ENCODE peak calls at places on chromosomes 16 and 17, in nine cellular contexts. F is tibial artery, L is heart left ventricle, B is dorsolateral prefrontal cortex, C is IMR-90, D is ovary, S is fibroblast of lung, U is spleen, M is esophagus muscularis mucosa. Q is an unnamed sample. For H3K27me3, the result is how much of the 10 kb centered on the place peaks cover.

GRCh38 chr17:5263441-5263840 is 18.6 kb upstream of the RABEP1 start:
- DNase-seq in F (no peak), L (no peak), B (no peak), C (no peak), D (no peak), S (no peak), U (no peak), M (no peak), Q (no peak)

GRCh38 chr16:66273644-66274334 is 92.7 kb upstream of the CDH5 start:
- DNase-seq in F (no peak), L (no peak), B (no peak), C (peak), D (no peak), S (peak), U (no peak), M (no peak), Q (no peak)

GRCh38 chr17:57697891-57698708 is 47.0 kb downstream of the CCDC182 start:
- DNase-seq in F (no peak), L (no peak), B (no peak), C (no peak), D (no peak), S (no peak), U (peak), M (peak), Q (no peak)

GRCh38 chr17:9003355-9004131 is 17.8 kb upstream of the NTN1 start:
- DNase-seq in F (peak), L (peak), B (no peak), C (no peak), D (no peak), S (no peak), U (no peak), M (no peak), Q (no peak)

GRCh38 chr16:66934138-66934838 is at the start of gene CIAO2B:
- DNase-seq in F (peak), L (peak), B (peak), C (peak), D (peak), S (peak), U (peak), M (peak), Q (no peak)

GRCh38 chr16:12757546-12757945 is 46.1 kb downstream of the CPPED1 start:
- DNase-seq in F (no peak), L (no peak), B (no peak), C (no peak), D (no peak), S (no peak), U (no peak), M (no peak), Q (no peak)

GRCh38 chr16:72961115-72961832 is 86.7 kb downstream of the ZFHX3 start:
- DNase-seq in F (peak), L (no peak), B (no peak), C (peak), D (no peak), S (peak), U (no peak), M (no peak), Q (no peak)

GRCh38 chr16:17949713-17950112 is 386.8 kb downstream of the NPIPA8 start:
- DNase-seq in F (no peak), L (no peak), B (no peak), C (no peak), D (no peak), S (no peak), U (no peak), M (no peak), Q (no peak)

GRCh38 chr16:10699756-10700155 is 5.0 kb upstream of the TEKT5 start:
- DNase-seq in F (no peak), L (no peak), B (no peak), C (no peak), D (no peak), S (no peak), U (no peak), M (no peak), Q (no peak)

GRCh38 chr16:10692470-10692869 is 2.3 kb downstream of the TEKT5 start:
- DNase-seq in F (no peak), L (no peak), B (no peak), C (no peak), D (no peak), S (no peak), U (no peak), M (no peak), Q (no peak)

GRCh38 chr16:10693889-10694288 is 841 bp downstream of the TEKT5 start:
- DNase-seq in F (no peak), L (no peak), B (no peak), C (no peak), D (no peak), S (no peak), U (no peak), M (peak), Q (no peak)

GRCh38 chr16:10694306-10694705 is 424 bp downstream of the TEKT5 start:
- DNase-seq in F (no peak), L (no peak), B (no peak), C (no peak), D (no peak), S (no peak), U (no peak), M (peak), Q (no peak)

GRCh38 chr16:10694830-10695229 is at the start of gene TEKT5:
- DNase-seq in F (no peak), L (no peak), B (no peak), C (no peak), D (no peak), S (no peak), U (no peak), M (no peak), Q (no peak)
- H3K27me3 ChIP-seq in F (under half), L (under half), B (under half), C (under half), D (under half), S (under half), U (under half), M (under half), Q (under half)

GRCh38 chr17:36544049-36544319 is 735 bp upstream of the GGNBP2 start:
- DNase-seq in F (peak), L (peak), B (no peak), C (peak), D (no peak), S (peak), U (no peak), M (no peak), Q (no peak)
- TF ChIP-seq CTCF in F (no peak), L (no peak), B (no peak), C (peak), D (no peak), S (peak), U (no peak), M (peak), Q (no peak)

GRCh38 chr16:84717484-84717883 is 17.7 kb downstream of the USP10 start:
- DNase-seq in F (no peak), L (no peak), B (no peak), C (no peak), D (no peak), S (no peak), U (no peak), M (no peak), Q (no peak)
- H3K4me3 ChIP-seq in F (no peak), L (no peak), B (no peak), C (no peak), D (no peak), S (no peak), U (no peak), M (no peak), Q (no peak)

GRCh38 chr17:48718162-48718780 is 4.0 kb downstream of the PRAC1 start:
- DNase-seq in F (no peak), L (no peak), B (no peak), C (no peak), D (no peak), S (no peak), U (no peak), M (no peak), Q (no peak)
- H3K27me3 ChIP-seq in F (half or more), L (half or more), B (half or more), C (half or more), D (under half), S (half or more), U (half or more), M (half or more), Q (half or more)

GRCh38 chr16:74999683-75000480 is 1.1 kb downstream of the ZNRF1 start:
- DNase-seq in F (peak), L (peak), B (no peak), C (no peak), D (peak), S (peak), U (peak), M (no peak), Q (peak)
- TF ChIP-seq CTCF in F (no peak), L (peak), B (no peak), C (no peak), D (no peak), S (no peak), U (no peak), M (no peak), Q (peak)

DNA sequence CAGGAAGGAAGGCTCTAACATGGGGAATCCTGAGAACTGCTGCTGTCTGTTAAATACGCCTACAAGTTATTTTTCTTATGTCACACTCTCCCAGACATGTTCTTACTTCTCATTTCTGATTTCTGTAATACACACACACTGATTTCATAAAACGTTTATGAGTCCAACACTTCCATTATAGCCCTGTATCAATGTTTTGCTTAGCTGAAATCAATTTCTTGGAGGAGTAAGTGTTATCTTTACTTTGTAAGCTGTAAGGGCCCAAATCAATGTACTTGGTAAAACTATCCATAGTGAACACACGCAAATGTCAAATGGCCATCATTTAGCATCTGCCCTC is 781 bp upstream of the NARF start:
- DNase-seq in F (no peak), L (no peak), B (no peak), C (no peak), D (no peak), S (no peak), U (no peak), M (no peak), Q (no peak)
- H3K4me3 ChIP-seq in F (peak), L (peak), B (peak), C (peak), D (peak), S (peak), U (peak), M (peak), Q (peak)

DNA sequence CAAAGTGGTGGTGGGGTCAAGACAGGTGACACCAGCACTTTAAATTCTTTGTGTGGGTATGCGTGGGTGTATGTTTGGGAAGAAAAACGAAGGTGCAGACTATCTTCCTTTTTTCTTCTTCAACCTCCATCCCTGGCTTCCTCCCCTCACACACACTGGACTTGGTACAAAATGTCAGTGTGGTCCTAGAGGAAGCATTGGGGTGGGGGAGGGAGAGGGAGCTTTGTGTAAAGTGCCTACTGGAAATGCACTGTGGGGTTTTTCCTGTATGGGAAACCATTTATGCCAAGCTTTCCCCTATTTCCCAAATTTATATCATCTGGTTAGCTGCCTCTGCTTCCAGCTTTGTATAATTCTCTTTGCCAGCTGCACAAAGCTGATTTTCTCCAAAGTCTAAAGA is 44.4 kb downstream of the SLFN12L start:
- DNase-seq in F (no peak), L (no peak), B (no peak), C (no peak), D (no peak), S (no peak), U (no peak), M (no peak), Q (no peak)
- H3K27me3 ChIP-seq in F (half or more), L (half or more), B (half or more), C (half or more), D (under half), S (under half), U (half or more), M (half or more), Q (half or more)

GRCh38 chr16:58465817-58466216 is 34.1 kb upstream of the NDRG4 start:
- DNase-seq in F (no peak), L (peak), B (no peak), C (no peak), D (no peak), S (no peak), U (peak), M (no peak), Q (no peak)

GRCh38 chr16:58466396-58466795 is 33.5 kb upstream of the NDRG4 start:
- DNase-seq in F (no peak), L (no peak), B (no peak), C (no peak), D (no peak), S (no peak), U (no peak), M (no peak), Q (no peak)

GRCh38 chr16:58464047-58464915 is 35.7 kb upstream of the NDRG4 start:
- DNase-seq in F (no peak), L (peak), B (no peak), C (no peak), D (no peak), S (no peak), U (peak), M (no peak), Q (no peak)

GRCh38 chr16:58462997-58463891 is 36.7 kb upstream of the NDRG4 start:
- DNase-seq in F (no peak), L (peak), B (no peak), C (no peak), D (no peak), S (no peak), U (peak), M (no peak), Q (no peak)

DNA sequence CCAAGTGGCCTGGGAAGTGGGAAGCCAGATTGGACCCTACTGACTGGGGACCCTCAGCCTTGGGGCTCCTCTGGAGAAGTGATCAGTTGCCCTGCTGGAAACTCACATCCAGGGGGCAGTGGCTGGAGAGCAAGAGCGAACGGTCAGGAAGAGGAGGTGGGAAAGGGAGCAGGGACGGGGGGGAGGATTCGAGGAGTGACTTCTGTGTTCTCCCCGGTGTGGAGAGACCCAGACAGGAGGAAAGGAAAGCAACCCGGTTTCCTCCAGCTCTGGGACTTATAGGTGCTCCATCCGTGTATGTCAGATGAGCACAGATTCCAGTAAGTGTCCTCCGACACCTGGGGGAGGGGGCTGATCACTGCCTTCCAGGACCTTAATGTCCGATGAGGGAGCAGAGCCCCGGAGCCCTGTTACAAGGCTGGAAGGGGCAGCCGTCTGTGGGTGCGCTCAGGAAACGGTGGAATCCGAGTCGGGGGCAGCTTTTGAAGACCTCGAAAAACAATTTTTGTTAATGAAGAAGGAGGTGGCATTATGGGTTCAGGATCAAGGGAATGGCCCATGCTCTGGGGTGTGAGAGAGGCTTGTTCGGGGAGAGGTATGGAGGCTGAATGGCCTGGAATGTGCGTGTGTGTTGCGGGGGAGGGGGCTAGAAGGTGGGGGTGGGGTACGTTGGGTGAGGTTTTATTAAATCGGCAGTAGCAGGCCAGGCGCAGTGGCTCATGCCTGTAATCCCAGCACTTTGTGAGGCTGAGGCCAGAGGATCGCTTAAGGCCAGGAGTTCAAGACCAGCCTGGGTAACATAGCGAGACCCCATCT is 34.8 kb upstream of the NDRG4 start:
- DNase-seq in F (no peak), L (peak), B (no peak), C (no peak), D (no peak), S (peak), U (peak), M (no peak), Q (no peak)
- TF ChIP-seq CTCF in F (no peak), L (peak), B (no peak), C (no peak), D (no peak), S (no peak), U (no peak), M (no peak), Q (no peak)

DNA sequence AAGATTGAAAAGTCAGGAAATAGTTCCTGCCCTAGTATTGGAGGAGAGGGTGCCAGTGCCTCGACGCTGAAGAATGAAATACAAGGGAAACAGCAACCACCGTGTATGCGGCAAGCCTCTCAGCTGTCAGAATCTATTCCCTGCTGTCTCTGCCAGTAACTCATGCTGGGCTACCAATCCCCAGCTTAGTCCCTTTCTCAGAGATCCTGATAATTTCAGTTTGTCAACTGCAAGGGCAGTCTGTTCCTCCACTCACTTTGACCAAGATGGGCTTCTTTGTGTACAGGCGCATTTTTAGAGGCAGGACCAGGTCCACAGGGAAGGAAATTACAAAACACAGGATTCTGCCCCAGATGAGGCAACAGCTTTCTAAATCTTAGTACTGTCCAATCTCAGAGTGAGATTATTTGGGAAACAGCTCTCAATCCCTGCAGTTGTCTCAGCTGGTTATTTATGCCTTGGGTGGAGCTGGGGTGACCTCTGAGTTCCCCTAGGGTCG is 1.3 kb downstream of the NQO1 start:
- DNase-seq in F (peak), L (no peak), B (no peak), C (no peak), D (no peak), S (no peak), U (peak), M (no peak), Q (no peak)
- H3K4me3 ChIP-seq in F (no peak), L (no peak), B (peak), C (peak), D (no peak), S (peak), U (no peak), M (peak), Q (peak)

Q was measured in RWPE2.